ENCODE peak calls at places on chromosomes 11 and 22, in eight cellular contexts. D, T, S, O, X, J, G and Q are unnamed samples.
A peak's percentile ranks its signal among the peaks of the same experiment; 100 is the strongest.

GRCh38 chr11:35373284-35373933 is 45.9 kb downstream of the SLC1A2 start:
- DNase-seq in D (no peak), T (no peak), S (no peak), O (peak; percentile 69), X (no peak), J (no peak), G (no peak), Q (no peak)

GRCh38 chr22:48580481-48580970 is 1247.1 kb downstream of the BRD1 start:
- DNase-seq in D (no peak), T (no peak), S (no peak), O (no peak), X (no peak), J (no peak), G (no peak), Q (no peak)

GRCh38 chr22:42648368-42649260 is 578 bp downstream of the CYB5R3 start:
- DNase-seq in D (no peak), T (no peak), S (peak; percentile 88), O (peak; percentile 84), X (peak; percentile 49), J (no peak), G (peak; percentile 68), Q (peak; percentile 9)

GRCh38 chr11:73291196-73291595 is 16.9 kb upstream of the ARHGEF17 start:
- DNase-seq in D (no peak), T (no peak), S (peak; percentile 57), O (no peak), X (no peak), J (no peak), G (no peak), Q (no peak)

GRCh38 chr11:27902981-27903624 is 202.8 kb upstream of the BDNF start:
- DNase-seq in D (no peak), T (no peak), S (no peak), O (no peak), X (no peak), J (no peak), G (no peak), Q (no peak)

GRCh38 chr11:37474889-37475288 is 876.9 kb upstream of the RAG2 start:
- DNase-seq in D (no peak), T (no peak), S (no peak), O (no peak), X (no peak), J (no peak), G (no peak), Q (no peak)

GRCh38 chr11:125338886-125339811 is 156.9 kb downstream of the FEZ1 start:
- DNase-seq in D (no peak), T (no peak), S (peak; percentile 78), O (peak; percentile 25), X (no peak), J (no peak), G (no peak), Q (no peak)

GRCh38 chr22:20449819-20450550 is 12.4 kb upstream of the SCARF2 start:
- DNase-seq in D (no peak), T (no peak), S (peak; percentile 52), O (no peak), X (no peak), J (no peak), G (no peak), Q (no peak)

GRCh38 chr22:29348956-29349355 is 33.5 kb upstream of the RASL10A start:
- DNase-seq in D (no peak), T (no peak), S (no peak), O (no peak), X (no peak), J (no peak), G (no peak), Q (no peak)

GRCh38 chr22:33871935-33872334 is 48.3 kb downstream of the LARGE1 start:
- DNase-seq in D (no peak), T (no peak), S (peak; percentile 83), O (peak; percentile 14), X (no peak), J (peak; percentile 34), G (no peak), Q (no peak)

GRCh38 chr22:28344893-28345292 is 334.7 kb downstream of the TTC28 start:
- DNase-seq in D (no peak), T (no peak), S (no peak), O (no peak), X (no peak), J (no peak), G (no peak), Q (no peak)

GRCh38 chr11:16784097-16784496 is 45.6 kb downstream of the C11orf58 start:
- DNase-seq in D (no peak), T (no peak), S (no peak), O (no peak), X (no peak), J (no peak), G (no peak), Q (no peak)

GRCh38 chr22:29917052-29917902 is 34.3 kb downstream of the MTMR3 start:
- DNase-seq in D (no peak), T (no peak), S (no peak), O (no peak), X (no peak), J (no peak), G (no peak), Q (no peak)

GRCh38 chr22:36770116-36770945 is 5.6 kb downstream of the IFT27 start:
- DNase-seq in D (no peak), T (no peak), S (no peak), O (no peak), X (no peak), J (no peak), G (no peak), Q (no peak)

GRCh38 chr22:36160499-36160942 is at the start of gene APOL3:
- DNase-seq in D (no peak), T (no peak), S (no peak), O (peak; percentile 78), X (no peak), J (peak; percentile 34), G (peak; percentile 58), Q (peak; percentile 32)

GRCh38 chr11:134882671-134883318 is 470.8 kb upstream of the B3GAT1 start:
- DNase-seq in D (no peak), T (no peak), S (no peak), O (no peak), X (no peak), J (no peak), G (no peak), Q (no peak)

GRCh38 chr22:40684728-40685127 is 5.4 kb downstream of the MCHR1 start:
- DNase-seq in D (no peak), T (no peak), S (no peak), O (no peak), X (no peak), J (no peak), G (no peak), Q (no peak)

GRCh38 chr11:17604201-17604912 is 57.3 kb downstream of the OTOG start:
- DNase-seq in D (no peak), T (no peak), S (peak; percentile 65), O (peak; percentile 4), X (no peak), J (no peak), G (no peak), Q (no peak)

GRCh38 chr22:42819412-42820069 is 37.5 kb downstream of the ARFGAP3 start:
- DNase-seq in D (no peak), T (no peak), S (no peak), O (no peak), X (no peak), J (no peak), G (no peak), Q (no peak)

GRCh38 chr11:32478277-32478731 is 43.0 kb upstream of the WT1 start:
- DNase-seq in D (no peak), T (no peak), S (no peak), O (no peak), X (no peak), J (no peak), G (no peak), Q (no peak)

GRCh38 chr11:62552465-62552782 is 5.8 kb upstream of the AHNAK start:
- DNase-seq in D (no peak), T (no peak), S (no peak), O (no peak), X (no peak), J (no peak), G (no peak), Q (no peak)

GRCh38 chr11:68066742-68067141 is 27.9 kb downstream of the TCIRG1 start:
- DNase-seq in D (no peak), T (no peak), S (no peak), O (no peak), X (peak; percentile 33), J (no peak), G (no peak), Q (no peak)

GRCh38 chr22:40665312-40665711 is 14.0 kb upstream of the MCHR1 start:
- DNase-seq in D (no peak), T (no peak), S (peak; percentile 91), O (no peak), X (no peak), J (no peak), G (no peak), Q (no peak)